ENCODE peak calls at places on chromosomes 11 and 22, in nine cellular contexts. P, C, X, F, R, T, A, E and M are unnamed samples.

GRCh38 chr22:35559354-35560005 is 18.8 kb downstream of the RASD2 start:
- DNase-seq in E (no peak), F (no peak), X (no peak), P (no peak), A (no peak), C (no peak), T (no peak), R (no peak), M (no peak)

GRCh38 chr22:35539910-35540599 is 576 bp upstream of the RASD2 start:
- DNase-seq in E (peak), R (peak), C (no peak), X (peak), A (no peak), F (no peak), T (peak), P (no peak), M (no peak)

GRCh38 chr11:107018902-107019493 is 722 bp upstream of the GUCY1A2 start:
- DNase-seq in R (peak), C (peak), T (peak), P (peak), A (no peak), F (no peak), X (no peak), E (no peak), M (peak)

GRCh38 chr22:27771637-27772369 is 29.8 kb downstream of the MN1 start:
- DNase-seq in C (no peak), P (no peak), X (no peak), F (no peak), E (no peak), A (no peak), T (no peak), R (no peak), M (no peak)

GRCh38 chr11:45713573-45713972 is 48.2 kb upstream of the CHST1 start:
- DNase-seq in P (no peak), F (no peak), E (no peak), X (no peak), C (no peak), A (no peak), T (no peak), R (no peak), M (no peak)

GRCh38 chr11:117610045-117610444 is 187.0 kb downstream of the DSCAML1 start:
- DNase-seq in E (no peak), P (no peak), T (peak), F (no peak), C (no peak), A (no peak), X (peak), R (no peak), M (peak)

GRCh38 chr11:110777765-110778164 is 65.5 kb upstream of the ARHGAP20 start:
- DNase-seq in F (peak), R (no peak), T (no peak), P (no peak), C (no peak), X (no peak), E (no peak), A (no peak), M (peak)

GRCh38 chr11:77233011-77233410 is 68.5 kb downstream of the GDPD4 start:
- DNase-seq in P (no peak), E (no peak), C (no peak), T (no peak), X (no peak), A (no peak), F (no peak), R (no peak), M (no peak)

GRCh38 chr11:77324508-77324907 is 23.0 kb upstream of the GDPD4 start:
- DNase-seq in E (no peak), F (no peak), R (no peak), C (no peak), T (no peak), A (no peak), X (no peak), P (no peak), M (no peak)

GRCh38 chr11:40293655-40294342 is 1165.7 kb downstream of the LRRC4C start:
- DNase-seq in R (peak), X (peak), E (peak), C (peak), F (peak), A (peak), P (peak), T (peak), M (peak)

GRCh38 chr11:8807544-8808225 is 103.3 kb upstream of the AKIP1 start:
- DNase-seq in C (peak), T (peak), R (no peak), A (no peak), P (no peak), F (peak), X (no peak), E (no peak), M (peak)

GRCh38 chr11:30595929-30596328 is 9.8 kb upstream of the MPPED2 start:
- DNase-seq in X (no peak), A (no peak), T (no peak), P (peak), R (no peak), C (no peak), E (no peak), F (no peak), M (no peak)

GRCh38 chr11:69637601-69637955 is 3.4 kb upstream of the CCND1 start:
- DNase-seq in R (no peak), T (no peak), X (no peak), E (no peak), P (peak), A (no peak), C (no peak), F (no peak), M (no peak)

GRCh38 chr22:39434243-39434653 is 22.6 kb upstream of the MGAT3 start:
- DNase-seq in F (no peak), C (no peak), E (no peak), T (no peak), X (no peak), R (no peak), A (no peak), P (peak), M (no peak)

GRCh38 chr11:843818-844692 is 1.4 kb downstream of the TSPAN4 start:
- DNase-seq in T (peak), P (peak), E (no peak), C (peak), A (peak), F (peak), R (peak), X (no peak), M (peak)

GRCh38 chr11:120883404-120884135 is 140.3 kb upstream of the TBCEL start:
- DNase-seq in P (peak), X (no peak), E (no peak), A (no peak), C (no peak), F (no peak), R (peak), T (no peak), M (peak)

GRCh38 chr11:78914503-78914902 is 339.8 kb upstream of the NARS2 start:
- DNase-seq in C (no peak), X (no peak), R (no peak), T (no peak), P (peak), A (no peak), F (no peak), E (no peak), M (no peak)

GRCh38 chr11:46906596-46906995 is 11.8 kb downstream of the LRP4 start:
- DNase-seq in A (no peak), X (no peak), P (peak), F (no peak), E (no peak), T (no peak), R (no peak), C (no peak), M (peak)

GRCh38 chr11:19642185-19642591 is 70.4 kb upstream of the NAV2 start:
- DNase-seq in P (no peak), R (no peak), A (no peak), C (no peak), T (no peak), F (no peak), X (no peak), E (no peak), M (no peak)

GRCh38 chr22:40008726-40009125 is 14.0 kb downstream of the FAM83F start:
- DNase-seq in T (no peak), P (no peak), X (no peak), C (no peak), R (no peak), A (no peak), F (no peak), E (no peak), M (peak)

GRCh38 chr11:95571861-95572260 is 217.7 kb downstream of the FAM76B start:
- DNase-seq in P (no peak), R (no peak), E (no peak), X (no peak), A (no peak), C (no peak), T (no peak), F (no peak), M (no peak)

GRCh38 chr22:19522190-19522880 is 1.9 kb downstream of the CLDN5 start:
- DNase-seq in E (no peak), C (no peak), X (no peak), P (no peak), F (no peak), A (no peak), R (peak), T (no peak), M (no peak)

GRCh38 chr11:86183694-86184093 is 60.9 kb upstream of the EED start:
- DNase-seq in X (no peak), F (no peak), C (no peak), T (peak), P (no peak), A (no peak), R (no peak), E (peak), M (peak)

GRCh38 chr11:14422814-14423182 is 63.8 kb upstream of the RRAS2 start:
- DNase-seq in P (no peak), T (peak), R (no peak), A (no peak), F (no peak), C (no peak), X (no peak), E (no peak), M (no peak)

GRCh38 chr11:2256293-2256913 is 14.0 kb downstream of the ASCL2 start:
- DNase-seq in P (no peak), X (no peak), A (no peak), E (no peak), T (no peak), C (no peak), F (no peak), R (no peak), M (no peak)

GRCh38 chr11:57224537-57224936 is 12.5 kb downstream of the APLNR start:
- DNase-seq in X (no peak), R (no peak), E (no peak), F (no peak), T (peak), A (no peak), C (peak), P (no peak), M (no peak)

GRCh38 chr11:110160016-110160415 is 66.8 kb downstream of the ZC3H12C start:
- DNase-seq in T (peak), E (no peak), A (no peak), R (no peak), X (no peak), F (no peak), P (no peak), C (no peak), M (peak)

GRCh38 chr11:38365274-38365673 is 1767.2 kb upstream of the RAG2 start:
- DNase-seq in E (no peak), F (no peak), A (no peak), T (no peak), R (no peak), X (no peak), C (no peak), P (no peak), M (no peak)

GRCh38 chr11:17739945-17740338 is 5.4 kb downstream of the KCNC1 start:
- DNase-seq in A (no peak), R (no peak), C (no peak), F (no peak), T (no peak), P (no peak), E (no peak), X (no peak), M (no peak)

GRCh38 chr11:10388574-10388973 is 66.5 kb upstream of the AMPD3 start:
- DNase-seq in E (no peak), F (no peak), T (no peak), R (no peak), X (no peak), C (no peak), P (no peak), A (no peak), M (no peak)

GRCh38 chr11:126072821-126073594 is 10.3 kb upstream of the CDON start:
- DNase-seq in F (no peak), A (no peak), T (no peak), E (no peak), X (no peak), R (no peak), C (no peak), P (no peak), M (no peak)

GRCh38 chr11:33899383-33900037 is 7.6 kb upstream of the LMO2 start:
- DNase-seq in C (peak), X (no peak), P (peak), R (peak), T (peak), F (peak), A (peak), E (no peak), M (peak)